ENCODE peak calls at places on chromosomes 1 and 21, in nine cellular contexts. E, O, M, J, F, P, D, R and Q are unnamed samples.

GRCh38 chr1:85555867-85556577 is 24.5 kb upstream of the CCN1 start:
- DNase-seq in O (no peak), J (peak), M (no peak), R (no peak), P (no peak), E (no peak), D (no peak), F (peak), Q (peak)

GRCh38 chr1:42939216-42939615 is 19.5 kb downstream of the SLC2A1 start:
- DNase-seq in F (no peak), M (no peak), O (no peak), D (no peak), J (no peak), P (peak), R (no peak), E (no peak), Q (no peak)

GRCh38 chr1:153985341-153985912 is 712 bp downstream of the RAB13 start:
- DNase-seq in J (peak), E (no peak), D (no peak), M (no peak), O (no peak), P (peak), F (peak), R (peak), Q (no peak)

GRCh38 chr1:235415008-235415904 is 48.0 kb downstream of the TBCE start:
- DNase-seq in R (no peak), P (peak), F (peak), D (peak), E (peak), O (peak), M (peak), J (peak), Q (peak)

GRCh38 chr1:4678318-4678717 is 23.9 kb downstream of the AJAP1 start:
- DNase-seq in D (no peak), M (no peak), P (no peak), J (no peak), E (no peak), O (no peak), R (no peak), F (no peak), Q (no peak)

GRCh38 chr1:109498161-109498801 is 4.4 kb downstream of the CYB561D1 start:
- DNase-seq in M (peak), O (no peak), E (no peak), D (no peak), F (peak), R (no peak), P (no peak), J (peak), Q (no peak)

GRCh38 chr21:25307489-25307888 is 299.8 kb downstream of the MRPL39 start:
- DNase-seq in M (peak), P (no peak), J (no peak), E (no peak), D (no peak), O (no peak), F (peak), R (no peak), Q (no peak)

GRCh38 chr1:169853335-169853734 is 40.4 kb downstream of the SCYL3 start:
- DNase-seq in O (no peak), J (no peak), R (no peak), E (no peak), P (no peak), F (no peak), D (no peak), M (no peak), Q (no peak)

GRCh38 chr1:1281533-1282321 is 1.5 kb downstream of the SCNN1D start:
- DNase-seq in J (peak), E (no peak), D (no peak), F (peak), M (no peak), O (no peak), R (no peak), P (peak), Q (peak)

GRCh38 chr1:220787069-220787614 is 429 bp downstream of the MTARC1 start:
- DNase-seq in J (no peak), F (no peak), R (no peak), O (no peak), P (peak), E (no peak), D (no peak), M (no peak), Q (peak)

GRCh38 chr1:171985639-171986038 is 144.3 kb downstream of the DNM3 start:
- DNase-seq in D (no peak), R (no peak), M (peak), F (no peak), J (peak), O (no peak), P (no peak), E (no peak), Q (no peak)

GRCh38 chr1:194698908-194699318 is 1512.5 kb upstream of the B3GALT2 start:
- DNase-seq in D (no peak), P (no peak), R (no peak), F (no peak), M (peak), O (no peak), J (no peak), E (no peak), Q (no peak)

GRCh38 chr1:214233856-214234634 is 46.9 kb upstream of the SMYD2 start:
- DNase-seq in D (no peak), O (no peak), E (no peak), M (no peak), J (no peak), F (no peak), P (no peak), R (no peak), Q (no peak)

GRCh38 chr1:116130376-116130775 is 19.2 kb downstream of the MAB21L3 start:
- DNase-seq in F (no peak), R (no peak), P (no peak), E (no peak), D (no peak), O (no peak), J (no peak), M (no peak), Q (no peak)

GRCh38 chr1:234963180-234963903 is 165.3 kb downstream of the TOMM20 start:
- DNase-seq in F (peak), M (no peak), R (peak), E (peak), J (peak), O (peak), P (peak), D (peak), Q (peak)

GRCh38 chr1:10612446-10613160 is 137.9 kb downstream of the PEX14 start:
- DNase-seq in E (no peak), R (peak), F (no peak), O (no peak), J (no peak), M (peak), P (no peak), D (no peak), Q (no peak)

GRCh38 chr1:36962991-36963390 is 71.3 kb downstream of the GRIK3 start:
- DNase-seq in O (no peak), J (no peak), E (no peak), M (no peak), D (no peak), P (no peak), R (no peak), F (no peak), Q (no peak)

GRCh38 chr1:152024228-152024627 is 12.6 kb downstream of the S100A11 start:
- DNase-seq in J (no peak), P (no peak), E (no peak), M (no peak), D (no peak), O (no peak), F (no peak), R (no peak), Q (no peak)

GRCh38 chr1:239675735-239676134 is 289.4 kb downstream of the CHRM3 start:
- DNase-seq in M (no peak), R (no peak), P (no peak), F (no peak), E (no peak), J (no peak), D (no peak), O (no peak), Q (no peak)

GRCh38 chr21:43361127-43361492 is 65.8 kb downstream of the SIK1 start:
- DNase-seq in F (peak), D (no peak), O (no peak), P (no peak), M (peak), E (no peak), R (no peak), J (no peak), Q (peak)

GRCh38 chr1:60503216-60503615 is 429.6 kb upstream of the C1orf87 start:
- DNase-seq in R (no peak), M (no peak), F (no peak), E (no peak), O (no peak), D (no peak), J (no peak), P (no peak), Q (no peak)

GRCh38 chr1:201401700-201402099 is 2.6 kb upstream of the LAD1 start:
- DNase-seq in M (no peak), D (no peak), E (no peak), R (no peak), J (no peak), O (no peak), F (no peak), P (no peak), Q (no peak)

GRCh38 chr1:21051177-21051576 is 125.5 kb downstream of the EIF4G3 start:
- DNase-seq in O (no peak), P (no peak), J (no peak), E (no peak), R (no peak), M (no peak), F (no peak), D (peak), Q (no peak)

GRCh38 chr1:150362721-150363425 is 1.1 kb upstream of the RPRD2 start:
- DNase-seq in J (no peak), F (no peak), P (no peak), O (no peak), D (no peak), M (no peak), E (no peak), R (no peak), Q (no peak)

GRCh38 chr1:215055281-215055935 is 27.1 kb upstream of the KCNK2 start:
- DNase-seq in D (no peak), R (no peak), O (no peak), J (no peak), P (no peak), M (no peak), E (no peak), F (peak), Q (no peak)

GRCh38 chr1:9792156-9793042 is 31.4 kb downstream of the CLSTN1 start:
- DNase-seq in J (no peak), O (no peak), M (peak), R (no peak), E (no peak), F (peak), D (no peak), P (no peak), Q (peak)

GRCh38 chr1:219988818-219989217 is 57.5 kb downstream of the EPRS1 start:
- DNase-seq in M (no peak), O (no peak), E (no peak), F (no peak), J (no peak), D (no peak), R (no peak), P (no peak), Q (no peak)

GRCh38 chr21:27036736-27037301 is 69.9 kb upstream of the ADAMTS5 start:
- DNase-seq in O (no peak), E (no peak), P (no peak), J (no peak), D (no peak), M (no peak), F (no peak), R (no peak), Q (no peak)

GRCh38 chr1:223846668-223847007 is 891 bp upstream of the TP53BP2 start:
- DNase-seq in M (peak), O (no peak), R (no peak), F (peak), J (no peak), P (no peak), E (no peak), D (no peak), Q (no peak)

DNA sequence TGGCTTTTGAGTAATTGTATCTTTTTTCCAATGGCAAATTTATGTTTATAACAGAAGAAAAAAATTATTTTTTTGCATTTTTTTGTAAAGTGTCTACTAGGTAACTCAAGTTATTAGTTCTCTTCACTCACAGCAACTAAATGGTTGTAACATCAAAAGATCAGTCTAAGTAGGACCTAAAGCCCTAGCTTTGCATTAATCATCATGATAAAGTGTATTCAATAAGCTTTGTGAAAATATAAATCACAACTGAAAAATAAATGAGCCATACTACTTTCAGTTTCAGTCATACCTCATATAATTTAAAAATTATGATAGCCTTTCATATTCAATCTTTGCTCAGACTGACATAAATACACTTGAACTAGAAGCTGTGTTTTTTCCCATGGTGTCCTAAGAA is 6.9 kb downstream of the TAF5L start:
- DNase-seq in D (no peak), F (no peak), P (no peak), R (no peak), O (no peak), E (no peak), J (no peak), M (no peak), Q (no peak)
- H3K4me3 ChIP-seq in D (no peak), F (no peak), P (no peak), R (no peak), O (no peak), E (no peak), J (no peak), M (no peak), Q (no peak)

GRCh38 chr1:218600968-218601367 is 255.8 kb downstream of the TGFB2 start:
- DNase-seq in E (no peak), M (no peak), J (no peak), O (no peak), F (peak), R (no peak), D (no peak), P (no peak), Q (no peak)

DNA sequence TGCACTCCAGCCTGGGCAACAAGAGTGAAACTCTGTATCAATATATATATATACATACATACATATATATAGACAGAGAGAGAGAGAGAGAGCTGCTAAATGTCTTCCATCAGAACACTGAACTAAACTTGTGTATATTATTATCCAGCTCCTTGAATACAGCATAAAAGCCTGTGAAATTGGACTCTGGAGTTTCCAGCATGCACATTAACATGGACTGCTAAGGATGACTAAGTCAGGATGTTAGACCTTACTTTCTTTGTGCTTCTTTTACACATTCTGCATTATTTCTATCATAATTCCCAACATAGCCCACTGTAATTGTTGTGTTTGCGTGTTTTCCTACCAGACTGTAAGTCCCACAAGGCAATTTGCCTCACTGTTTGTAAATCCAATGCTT is 259.1 kb downstream of the TGFB2 start:
- DNase-seq in J (no peak), M (no peak), F (no peak), R (no peak), O (no peak), E (no peak), P (no peak), D (no peak), Q (no peak)
- H3K4me3 ChIP-seq in J (no peak), M (no peak), F (no peak), R (no peak), O (no peak), E (no peak), P (no peak), D (no peak), Q (no peak)

DNA sequence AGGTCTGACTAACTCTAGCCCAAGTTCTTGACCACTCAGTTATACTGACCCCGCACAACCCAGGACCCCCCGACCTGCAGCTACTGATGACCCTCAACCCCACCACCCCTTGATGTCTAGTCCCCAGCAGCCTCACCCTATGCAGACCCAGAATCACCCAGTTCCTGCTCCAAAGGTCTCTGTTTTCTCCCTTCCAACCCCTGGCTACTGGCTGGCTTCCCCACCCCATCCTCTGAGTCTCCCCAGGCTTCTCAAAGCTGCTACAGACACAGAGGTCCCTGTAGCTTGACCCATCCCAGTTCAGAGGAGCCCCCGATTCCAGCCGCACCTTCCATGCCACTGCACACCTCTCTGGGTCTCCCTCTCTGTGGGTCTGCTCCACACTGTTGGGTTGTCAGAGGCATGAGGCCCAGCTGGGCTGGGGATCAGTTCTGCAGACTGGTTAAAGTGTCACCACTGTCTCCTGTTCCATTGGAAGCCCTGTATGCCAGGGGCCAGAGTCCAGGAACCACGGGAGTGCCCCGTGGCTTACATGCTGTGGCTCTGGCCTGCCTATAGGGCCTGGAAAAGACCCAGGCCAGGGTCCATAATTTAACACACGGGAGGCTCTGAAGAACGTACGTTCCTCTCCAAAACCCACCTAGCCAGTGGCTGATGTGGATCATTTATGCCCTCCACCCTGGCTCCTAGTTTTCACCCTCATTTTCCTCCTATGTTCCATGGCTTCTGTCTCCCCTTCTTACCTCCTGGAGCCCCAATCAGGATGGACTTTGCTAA is 497 bp downstream of the PKLR start:
- DNase-seq in R (no peak), J (no peak), F (no peak), P (no peak), D (no peak), E (no peak), O (no peak), M (no peak), Q (no peak)
- H3K4me3 ChIP-seq in R (no peak), J (no peak), F (no peak), P (no peak), D (no peak), E (no peak), O (no peak), M (no peak), Q (no peak)

GRCh38 chr1:228734881-228735801 is at the start of gene RHOU:
- DNase-seq in J (peak), D (no peak), R (peak), O (peak), F (peak), M (peak), E (no peak), P (peak), Q (peak)
- H3K4me3 ChIP-seq in J (peak), D (no peak), R (peak), O (peak), F (peak), M (peak), E (peak), P (peak), Q (peak)